ENCODE peak calls at places on chromosome 4, in five cellular contexts. L is NCI-H1105 treated with DMSO at 0.1 percent for 48 hours; M is GM23248; F is effector memory CD4-positive, alpha-beta T cell; H is A549. A is an unnamed sample.

GRCh38 chr4:8913121-8913857 is 41.6 kb upstream of the HMX1 start:
- DNase-seq in M (peak), L (no peak), F (no peak), H (no peak), A (no peak)

GRCh38 chr4:46839128-46839527 is 69.9 kb downstream of the COX7B2 start:
- DNase-seq in F (no peak), L (no peak), M (no peak), H (no peak), A (no peak)

GRCh38 chr4:124686279-124686678 is 26.3 kb downstream of the ANKRD50 start:
- DNase-seq in M (no peak), L (no peak), F (no peak), H (no peak), A (no peak)

GRCh38 chr4:62909238-62909637 is 1500.0 kb downstream of the TECRL start:
- DNase-seq in F (no peak), L (no peak), M (no peak), H (no peak), A (no peak)

GRCh38 chr4:151694819-151695730 is 65.7 kb downstream of the GATB start:
- DNase-seq in H (no peak), F (no peak), M (no peak), L (no peak), A (no peak)

GRCh38 chr4:4995103-4995761 is 24.0 kb downstream of the CYTL1 start:
- DNase-seq in F (no peak), H (peak), M (peak), L (peak), A (peak)

GRCh38 chr4:118968006-118968405 is 79.4 kb downstream of the SYNPO2 start:
- DNase-seq in L (no peak), F (no peak), M (peak), H (no peak), A (no peak)

GRCh38 chr4:169102011-169102410 is 92.0 kb upstream of the CBR4 start:
- DNase-seq in L (no peak), H (no peak), M (peak), F (no peak), A (no peak)

GRCh38 chr4:38950159-38950558 is 82.0 kb downstream of the TMEM156 start:
- DNase-seq in L (no peak), M (no peak), F (no peak), H (no peak), A (no peak)

GRCh38 chr4:793941-794621 is 31.8 kb downstream of the CPLX1 start:
- DNase-seq in H (no peak), F (no peak), L (no peak), M (no peak), A (no peak)

GRCh38 chr4:27463816-27464215 is 603.2 kb downstream of the STIM2 start:
- DNase-seq in L (no peak), F (no peak), M (peak), H (peak), A (no peak)

GRCh38 chr4:1787411-1788077 is 5.5 kb upstream of the FGFR3 start:
- DNase-seq in H (no peak), L (no peak), M (no peak), F (no peak), A (no peak)

GRCh38 chr4:7808752-7809151 is 130.9 kb downstream of the AFAP1 start:
- DNase-seq in F (no peak), H (peak), L (no peak), M (peak), A (no peak)

GRCh38 chr4:168868044-168868855 is 141.8 kb downstream of the CBR4 start:
- DNase-seq in F (no peak), M (peak), L (no peak), H (no peak), A (peak)

GRCh38 chr4:69860007-69860406 is at the start of gene SULT1E1:
- DNase-seq in H (no peak), M (no peak), F (no peak), L (peak), A (no peak)

GRCh38 chr4:2301221-2301642 is 39.3 kb upstream of the MXD4 start:
- DNase-seq in F (no peak), M (no peak), L (no peak), H (no peak), A (no peak)

GRCh38 chr4:128553665-128554515 is 255.6 kb upstream of the JADE1 start:
- DNase-seq in H (peak), F (no peak), M (no peak), L (peak), A (no peak)

GRCh38 chr4:77358315-77358928 is 201.4 kb downstream of the CCNG2 start:
- DNase-seq in L (peak), F (no peak), M (peak), H (peak), A (peak)

GRCh38 chr4:94595880-94596483 is 144.2 kb downstream of the PDLIM5 start:
- DNase-seq in L (peak), H (peak), F (no peak), M (peak), A (peak)

GRCh38 chr4:148831945-148832344 is 389.7 kb upstream of the NR3C2 start:
- DNase-seq in H (peak), M (peak), L (no peak), F (no peak), A (peak)

GRCh38 chr4:86048426-86048825 is 311.4 kb downstream of the MAPK10 start:
- DNase-seq in F (no peak), L (no peak), M (peak), H (no peak), A (no peak)

GRCh38 chr4:158783775-158784174 is 14.9 kb downstream of the FNIP2 start:
- DNase-seq in M (peak), L (no peak), F (no peak), H (no peak), A (no peak)

GRCh38 chr4:1171306-1172227 is 816 bp downstream of the SPON2 start:
- DNase-seq in F (peak), L (no peak), M (peak), H (no peak), A (no peak)

GRCh38 chr4:173517781-173518371 is 12.2 kb downstream of the HAND2 start:
- DNase-seq in H (no peak), M (no peak), F (no peak), L (no peak), A (no peak)

GRCh38 chr4:111979921-111980320 is 165.3 kb upstream of the FAM241A start:
- DNase-seq in L (no peak), M (peak), F (no peak), H (no peak), A (no peak)